ENCODE peak calls at places on chromosomes 6 and 20, in six cellular contexts. One of them, this sample, is unnamed.

GRCh38 chr6:161169690-161170089 is 104.2 kb downstream of the AGPAT4 start:
- DNase-seq in foreskin fibroblast: peak; percentile 90
- DNase-seq in AG04450: no peak
- DNase-seq in Caco-2: no peak
- DNase-seq in body of pancreas: peak; percentile 28
- DNase-seq in astrocyte of the spinal cord: peak; percentile 83
- DNase-seq in this sample: no peak

GRCh38 chr6:161021543-161021942 is 30.0 kb downstream of the MAP3K4 start:
- DNase-seq in foreskin fibroblast: no peak
- DNase-seq in AG04450: no peak
- DNase-seq in Caco-2: no peak
- DNase-seq in body of pancreas: no peak
- DNase-seq in astrocyte of the spinal cord: no peak
- DNase-seq in this sample: no peak

GRCh38 chr20:7332169-7332568 is 564.7 kb downstream of the BMP2 start:
- DNase-seq in foreskin fibroblast: no peak
- DNase-seq in AG04450: no peak
- DNase-seq in Caco-2: no peak
- DNase-seq in body of pancreas: no peak
- DNase-seq in astrocyte of the spinal cord: no peak
- DNase-seq in this sample: no peak

GRCh38 chr6:71404145-71404966 is 115.7 kb downstream of the OGFRL1 start:
- DNase-seq in foreskin fibroblast: peak; percentile 85
- DNase-seq in AG04450: peak; percentile 38
- DNase-seq in Caco-2: no peak
- DNase-seq in body of pancreas: peak; percentile 18
- DNase-seq in astrocyte of the spinal cord: peak; percentile 85
- DNase-seq in this sample: peak; percentile 51

GRCh38 chr6:160348552-160349441 is 619 bp downstream of the SLC22A3 start:
- DNase-seq in foreskin fibroblast: peak; percentile 53
- DNase-seq in AG04450: no peak
- DNase-seq in Caco-2: peak; percentile 52
- DNase-seq in body of pancreas: peak; percentile 10
- DNase-seq in astrocyte of the spinal cord: peak; percentile 26
- DNase-seq in this sample: peak; percentile 58

GRCh38 chr6:95232477-95232876 is 344.9 kb upstream of the MANEA start:
- DNase-seq in foreskin fibroblast: no peak
- DNase-seq in AG04450: peak; percentile 7
- DNase-seq in Caco-2: no peak
- DNase-seq in body of pancreas: no peak
- DNase-seq in astrocyte of the spinal cord: no peak
- DNase-seq in this sample: no peak

GRCh38 chr6:166738778-166739654 is 112.0 kb upstream of the RPS6KA2 start:
- DNase-seq in foreskin fibroblast: no peak
- DNase-seq in AG04450: no peak
- DNase-seq in Caco-2: no peak
- DNase-seq in body of pancreas: no peak
- DNase-seq in astrocyte of the spinal cord: no peak
- DNase-seq in this sample: no peak

GRCh38 chr6:1916334-1916985 is 306.7 kb downstream of the FOXC1 start:
- DNase-seq in foreskin fibroblast: peak; percentile 89
- DNase-seq in AG04450: peak; percentile 21
- DNase-seq in Caco-2: no peak
- DNase-seq in body of pancreas: no peak
- DNase-seq in astrocyte of the spinal cord: peak; percentile 58
- DNase-seq in this sample: peak; percentile 14

GRCh38 chr6:158744986-158745430 is 74.2 kb downstream of the EZR start:
- DNase-seq in foreskin fibroblast: no peak
- DNase-seq in AG04450: no peak
- DNase-seq in Caco-2: no peak
- DNase-seq in body of pancreas: no peak
- DNase-seq in astrocyte of the spinal cord: no peak
- DNase-seq in this sample: no peak

GRCh38 chr6:72890671-72891070 is 268.8 kb downstream of the KCNQ5 start:
- DNase-seq in foreskin fibroblast: peak; percentile 66
- DNase-seq in AG04450: no peak
- DNase-seq in Caco-2: no peak
- DNase-seq in body of pancreas: no peak
- DNase-seq in astrocyte of the spinal cord: no peak
- DNase-seq in this sample: no peak

GRCh38 chr6:23414204-23414501 is 711.9 kb upstream of the NRSN1 start:
- DNase-seq in foreskin fibroblast: peak; percentile 56
- DNase-seq in AG04450: peak; percentile 74
- DNase-seq in Caco-2: no peak
- DNase-seq in body of pancreas: no peak
- DNase-seq in astrocyte of the spinal cord: peak; percentile 72
- DNase-seq in this sample: peak; percentile 10

GRCh38 chr20:48384147-48384818 is 443.5 kb downstream of the PREX1 start:
- DNase-seq in foreskin fibroblast: no peak
- DNase-seq in AG04450: no peak
- DNase-seq in Caco-2: peak; percentile 69
- DNase-seq in body of pancreas: no peak
- DNase-seq in astrocyte of the spinal cord: no peak
- DNase-seq in this sample: peak; percentile 57

GRCh38 chr6:17630511-17631073 is 30.5 kb downstream of the FAM8A1 start:
- DNase-seq in foreskin fibroblast: no peak
- DNase-seq in AG04450: no peak
- DNase-seq in Caco-2: no peak
- DNase-seq in body of pancreas: no peak
- DNase-seq in astrocyte of the spinal cord: no peak
- DNase-seq in this sample: no peak

GRCh38 chr20:62832951-62833391 is 16.1 kb downstream of the COL9A3 start:
- DNase-seq in foreskin fibroblast: no peak
- DNase-seq in AG04450: no peak
- DNase-seq in Caco-2: no peak
- DNase-seq in body of pancreas: no peak
- DNase-seq in astrocyte of the spinal cord: no peak
- DNase-seq in this sample: no peak

GRCh38 chr6:152673233-152673632 is 24.5 kb upstream of the MYCT1 start:
- DNase-seq in foreskin fibroblast: no peak
- DNase-seq in AG04450: no peak
- DNase-seq in Caco-2: no peak
- DNase-seq in body of pancreas: no peak
- DNase-seq in astrocyte of the spinal cord: no peak
- DNase-seq in this sample: no peak

GRCh38 chr20:49452011-49452482 is 30.4 kb downstream of the KCNB1 start:
- DNase-seq in foreskin fibroblast: peak; percentile 11
- DNase-seq in AG04450: no peak
- DNase-seq in Caco-2: no peak
- DNase-seq in body of pancreas: peak; percentile 20
- DNase-seq in astrocyte of the spinal cord: no peak
- DNase-seq in this sample: no peak

GRCh38 chr20:37980876-37981275 is 52.4 kb downstream of the TTI1 start:
- DNase-seq in foreskin fibroblast: no peak
- DNase-seq in AG04450: no peak
- DNase-seq in Caco-2: peak; percentile 35
- DNase-seq in body of pancreas: no peak
- DNase-seq in astrocyte of the spinal cord: no peak
- DNase-seq in this sample: no peak

GRCh38 chr6:33419580-33420492 is at the start of gene SYNGAP1:
- DNase-seq in foreskin fibroblast: peak; percentile 80
- DNase-seq in AG04450: peak; percentile 36
- DNase-seq in Caco-2: no peak
- DNase-seq in body of pancreas: no peak
- DNase-seq in astrocyte of the spinal cord: peak; percentile 62
- DNase-seq in this sample: no peak

GRCh38 chr6:1771324-1771723 is 161.6 kb downstream of the FOXC1 start:
- DNase-seq in foreskin fibroblast: peak; percentile 68
- DNase-seq in AG04450: no peak
- DNase-seq in Caco-2: no peak
- DNase-seq in body of pancreas: no peak
- DNase-seq in astrocyte of the spinal cord: no peak
- DNase-seq in this sample: peak; percentile 44

GRCh38 chr20:33407251-33407650 is 5.9 kb upstream of the CDK5RAP1 start:
- DNase-seq in foreskin fibroblast: peak; percentile 57
- DNase-seq in AG04450: no peak
- DNase-seq in Caco-2: no peak
- DNase-seq in body of pancreas: no peak
- DNase-seq in astrocyte of the spinal cord: peak; percentile 42
- DNase-seq in this sample: no peak

GRCh38 chr6:90374201-90374600 is 77.6 kb upstream of the BACH2 start:
- DNase-seq in foreskin fibroblast: peak; percentile 72
- DNase-seq in AG04450: no peak
- DNase-seq in Caco-2: no peak
- DNase-seq in body of pancreas: no peak
- DNase-seq in astrocyte of the spinal cord: no peak
- DNase-seq in this sample: no peak

GRCh38 chr6:136445063-136445462 is 105.2 kb downstream of the MAP7 start:
- DNase-seq in foreskin fibroblast: no peak
- DNase-seq in AG04450: no peak
- DNase-seq in Caco-2: peak; percentile 46
- DNase-seq in body of pancreas: no peak
- DNase-seq in astrocyte of the spinal cord: no peak
- DNase-seq in this sample: no peak

GRCh38 chr6:140871911-140872310 is 1260.8 kb upstream of the GJE1 start:
- DNase-seq in foreskin fibroblast: peak; percentile 75
- DNase-seq in AG04450: no peak
- DNase-seq in Caco-2: no peak
- DNase-seq in body of pancreas: no peak
- DNase-seq in astrocyte of the spinal cord: peak; percentile 68
- DNase-seq in this sample: no peak

GRCh38 chr6:71124340-71124739 is 164.3 kb upstream of the OGFRL1 start:
- DNase-seq in foreskin fibroblast: no peak
- DNase-seq in AG04450: no peak
- DNase-seq in Caco-2: no peak
- DNase-seq in body of pancreas: no peak
- DNase-seq in astrocyte of the spinal cord: peak; percentile 80
- DNase-seq in this sample: no peak

GRCh38 chr20:57043091-57043490 is 223.3 kb downstream of the BMP7 start:
- DNase-seq in foreskin fibroblast: no peak
- DNase-seq in AG04450: no peak
- DNase-seq in Caco-2: no peak
- DNase-seq in body of pancreas: no peak
- DNase-seq in astrocyte of the spinal cord: no peak
- DNase-seq in this sample: no peak

GRCh38 chr6:112600168-112600567 is 253.0 kb downstream of the RFPL4B start:
- DNase-seq in foreskin fibroblast: peak; percentile 11
- DNase-seq in AG04450: no peak
- DNase-seq in Caco-2: no peak
- DNase-seq in body of pancreas: no peak
- DNase-seq in astrocyte of the spinal cord: no peak
- DNase-seq in this sample: no peak

GRCh38 chr6:35678021-35678654 is 10.6 kb downstream of the FKBP5 start:
- DNase-seq in foreskin fibroblast: peak; percentile 26
- DNase-seq in AG04450: no peak
- DNase-seq in Caco-2: no peak
- DNase-seq in body of pancreas: no peak
- DNase-seq in astrocyte of the spinal cord: no peak
- DNase-seq in this sample: no peak

GRCh38 chr20:22343612-22344011 is 240.8 kb downstream of the FOXA2 start:
- DNase-seq in foreskin fibroblast: no peak
- DNase-seq in AG04450: no peak
- DNase-seq in Caco-2: no peak
- DNase-seq in body of pancreas: no peak
- DNase-seq in astrocyte of the spinal cord: no peak
- DNase-seq in this sample: no peak

GRCh38 chr6:155091756-155092155 is 96.6 kb downstream of the TIAM2 start:
- DNase-seq in foreskin fibroblast: no peak
- DNase-seq in AG04450: no peak
- DNase-seq in Caco-2: no peak
- DNase-seq in body of pancreas: no peak
- DNase-seq in astrocyte of the spinal cord: no peak
- DNase-seq in this sample: no peak

DNA sequence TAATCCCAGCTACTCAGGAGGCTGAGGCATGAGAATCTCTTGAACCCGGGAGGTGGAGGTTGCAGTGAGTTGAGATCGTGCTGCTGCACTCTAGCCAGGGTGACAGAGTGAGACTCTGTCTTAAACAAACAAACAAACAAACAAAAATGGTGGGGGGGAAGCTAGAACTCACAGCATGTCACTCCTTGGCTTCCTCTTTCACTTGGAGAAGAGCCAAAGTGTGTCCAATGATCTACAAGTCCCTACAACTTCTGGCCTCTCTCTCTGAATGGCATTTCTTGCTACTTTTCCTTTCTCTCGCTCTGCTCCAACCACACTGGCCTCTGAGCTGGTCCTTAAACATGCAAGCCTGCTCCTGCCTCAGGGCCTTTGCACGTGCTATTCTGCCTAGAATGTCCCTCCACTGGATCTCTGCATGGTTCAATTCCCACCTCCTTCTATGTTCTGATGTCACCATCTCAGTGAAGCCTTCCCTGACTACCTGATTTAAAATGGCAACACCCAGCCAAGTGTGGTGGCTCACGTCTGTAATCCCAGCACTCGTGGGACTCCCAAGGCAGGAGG is 8.1 kb downstream of the TLDC2 start:
- DNase-seq in foreskin fibroblast: no peak
- DNase-seq in AG04450: no peak
- DNase-seq in Caco-2: no peak
- DNase-seq in body of pancreas: no peak
- DNase-seq in astrocyte of the spinal cord: no peak
- DNase-seq in this sample: no peak
- TF ChIP-seq CTCF in foreskin fibroblast: no peak
- TF ChIP-seq CTCF in AG04450: no peak
- TF ChIP-seq CTCF in Caco-2: no peak
- TF ChIP-seq CTCF in body of pancreas: no peak
- TF ChIP-seq CTCF in astrocyte of the spinal cord: no peak
- TF ChIP-seq CTCF in this sample: no peak

GRCh38 chr20:47150403-47151152 is 205.9 kb downstream of the ZMYND8 start:
- DNase-seq in foreskin fibroblast: peak; percentile 71
- DNase-seq in AG04450: no peak
- DNase-seq in Caco-2: peak; percentile 95
- DNase-seq in body of pancreas: peak; percentile 65
- DNase-seq in astrocyte of the spinal cord: peak; percentile 76
- DNase-seq in this sample: peak; percentile 86
- TF ChIP-seq CTCF in foreskin fibroblast: peak; percentile 59
- TF ChIP-seq CTCF in AG04450: peak; percentile 71
- TF ChIP-seq CTCF in Caco-2: peak; percentile 91
- TF ChIP-seq CTCF in body of pancreas: peak; percentile 44
- TF ChIP-seq CTCF in astrocyte of the spinal cord: peak; percentile 78
- TF ChIP-seq CTCF in this sample: peak; percentile 61

DNA sequence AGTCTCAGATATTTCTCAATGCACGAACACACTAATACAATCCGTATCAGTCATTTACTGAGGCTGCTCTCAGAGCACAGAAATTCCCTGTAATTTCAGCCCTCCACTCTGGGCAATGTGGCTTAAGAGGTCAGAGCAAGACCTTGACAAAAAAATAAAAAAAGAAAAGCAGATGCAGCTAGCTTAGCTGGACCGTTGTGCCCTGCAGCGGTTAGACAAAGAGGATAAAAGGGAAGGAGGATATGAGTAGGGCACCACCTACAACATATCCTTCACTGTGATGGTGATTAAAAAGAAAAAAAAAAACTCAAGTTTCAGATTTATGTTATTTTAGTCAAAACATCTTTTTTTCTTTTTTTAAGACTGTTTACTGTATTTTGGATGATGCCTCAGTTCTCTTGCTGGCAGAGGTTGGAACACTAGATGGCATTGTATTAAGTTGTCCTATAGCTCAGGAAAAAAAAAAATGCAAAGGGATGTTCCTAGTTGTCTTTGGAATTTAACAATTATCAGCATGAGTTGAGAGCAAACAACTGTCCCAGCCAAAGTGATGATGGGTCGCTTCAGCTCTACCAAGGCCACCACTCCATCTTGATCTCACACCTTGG is 59.9 kb downstream of the ANKEF1 start:
- DNase-seq in foreskin fibroblast: peak; percentile 54
- DNase-seq in AG04450: no peak
- DNase-seq in Caco-2: no peak
- DNase-seq in body of pancreas: no peak
- DNase-seq in astrocyte of the spinal cord: peak; percentile 29
- DNase-seq in this sample: no peak
- TF ChIP-seq CTCF in foreskin fibroblast: no peak
- TF ChIP-seq CTCF in AG04450: no peak
- TF ChIP-seq CTCF in Caco-2: no peak
- TF ChIP-seq CTCF in body of pancreas: no peak
- TF ChIP-seq CTCF in astrocyte of the spinal cord: peak; percentile 31
- TF ChIP-seq CTCF in this sample: no peak

GRCh38 chr20:39103732-39104131 is 141.6 kb downstream of the DHX35 start:
- DNase-seq in foreskin fibroblast: peak; percentile 12
- DNase-seq in AG04450: no peak
- DNase-seq in Caco-2: no peak
- DNase-seq in body of pancreas: no peak
- DNase-seq in astrocyte of the spinal cord: no peak
- DNase-seq in this sample: no peak
- TF ChIP-seq CTCF in foreskin fibroblast: no peak
- TF ChIP-seq CTCF in AG04450: no peak
- TF ChIP-seq CTCF in Caco-2: no peak
- TF ChIP-seq CTCF in body of pancreas: no peak
- TF ChIP-seq CTCF in astrocyte of the spinal cord: no peak
- TF ChIP-seq CTCF in this sample: no peak